ENCODE peak calls at places on chromosome 21, in six cellular contexts. I, X, Y, M, U and G are unnamed samples.

GRCh38 chr21:33266784-33267135 is 593 bp downstream of the IL10RB start:
- DNase-seq in Y (peak; percentile 60), M (no peak), U (no peak), X (no peak), I (no peak), G (peak; percentile 63)

GRCh38 chr21:43938751-43939442 is 73.2 kb upstream of the TRAPPC10 start:
- DNase-seq in X (no peak), Y (peak; percentile 94), I (no peak), U (peak; percentile 68), M (peak; percentile 53), G (peak; percentile 94)

GRCh38 chr21:41770901-41771624 is 4.2 kb upstream of the RIPK4 start:
- DNase-seq in M (no peak), I (no peak), U (no peak), X (no peak), Y (no peak), G (no peak)

GRCh38 chr21:33071878-33072306 is 2.0 kb downstream of the OLIG1 start:
- DNase-seq in X (no peak), U (no peak), Y (no peak), M (no peak), I (no peak), G (no peak)

GRCh38 chr21:42974832-42975820 is 764 bp downstream of the PKNOX1 start:
- DNase-seq in I (peak; percentile 36), X (no peak), M (peak; percentile 56), Y (peak; percentile 73), U (peak; percentile 78), G (peak; percentile 66)

GRCh38 chr21:44462090-44462833 is 7.0 kb downstream of the LRRC3 start:
- DNase-seq in I (no peak), Y (no peak), X (no peak), M (no peak), U (no peak), G (no peak)

GRCh38 chr21:43333301-43334062 is 93.4 kb downstream of the SIK1 start:
- DNase-seq in Y (no peak), M (peak; percentile 48), X (peak; percentile 87), U (peak; percentile 69), I (peak; percentile 49), G (no peak)

GRCh38 chr21:36499578-36500471 is 19.9 kb upstream of the CLDN14 start:
- DNase-seq in Y (no peak), U (no peak), X (peak; percentile 36), I (no peak), M (no peak), G (no peak)

GRCh38 chr21:27043377-27043776 is 76.5 kb upstream of the ADAMTS5 start:
- DNase-seq in X (no peak), Y (no peak), U (no peak), I (no peak), M (no peak), G (no peak)

GRCh38 chr21:45383111-45383614 is 21.8 kb upstream of the COL18A1 start:
- DNase-seq in X (no peak), M (no peak), Y (no peak), I (no peak), U (no peak), G (no peak)

GRCh38 chr21:32603131-32603530 is 9.0 kb downstream of the CFAP298 start:
- DNase-seq in M (no peak), U (no peak), I (no peak), Y (no peak), X (no peak), G (no peak)

GRCh38 chr21:46142581-46143473 is 12.6 kb downstream of the FTCD start:
- DNase-seq in M (no peak), Y (peak; percentile 35), X (no peak), U (no peak), I (no peak), G (peak; percentile 41)

GRCh38 chr21:42413093-42413492 is 9.4 kb downstream of the UBASH3A start:
- DNase-seq in X (no peak), Y (no peak), U (no peak), I (no peak), M (no peak), G (peak; percentile 16)

GRCh38 chr21:34857874-34858273 is 189.1 kb downstream of the CLIC6 start:
- DNase-seq in U (no peak), Y (no peak), M (no peak), I (no peak), X (no peak), G (no peak)

GRCh38 chr21:41877901-41878830 is 978 bp downstream of the PRDM15 start:
- DNase-seq in Y (peak; percentile 51), U (peak; percentile 41), X (peak; percentile 28), I (peak; percentile 6), M (no peak), G (peak; percentile 52)

GRCh38 chr21:45155910-45156309 is 81.5 kb downstream of the ADARB1 start:
- DNase-seq in I (no peak), Y (peak; percentile 16), X (no peak), M (no peak), U (no peak), G (no peak)

GRCh38 chr21:42799516-42799915 is 79.8 kb downstream of the WDR4 start:
- DNase-seq in Y (no peak), M (no peak), U (no peak), I (no peak), X (no peak), G (no peak)

GRCh38 chr21:38476385-38476784 is 21.9 kb downstream of the ERG start:
- DNase-seq in Y (no peak), M (no peak), X (no peak), U (no peak), I (no peak), G (no peak)

GRCh38 chr21:27104749-27105439 is 138.0 kb upstream of the ADAMTS5 start:
- DNase-seq in Y (no peak), U (no peak), M (no peak), I (no peak), X (no peak), G (no peak)

GRCh38 chr21:35436899-35437298 is 387.8 kb upstream of the RUNX1 start:
- DNase-seq in M (no peak), I (no peak), Y (no peak), X (no peak), U (no peak), G (no peak)

GRCh38 chr21:36395353-36396111 is 10.3 kb downstream of the CHAF1B start:
- DNase-seq in M (no peak), U (no peak), X (no peak), I (no peak), Y (no peak), G (no peak)

GRCh38 chr21:31117046-31117916 is 79.0 kb upstream of the KRTAP19-8 start:
- DNase-seq in Y (no peak), X (peak; percentile 8), I (no peak), M (no peak), U (no peak), G (no peak)

GRCh38 chr21:31660134-31660565 is 657 bp downstream of the SOD1 start:
- DNase-seq in M (no peak), Y (peak; percentile 42), U (peak; percentile 19), I (peak; percentile 32), X (peak; percentile 16), G (peak; percentile 60)

GRCh38 chr21:44618504-44618903 is 6.6 kb downstream of the KRTAP10-8 start:
- DNase-seq in X (no peak), Y (no peak), I (no peak), U (no peak), M (no peak), G (no peak)

GRCh38 chr21:34510148-34511142 is 1.6 kb downstream of the KCNE1 start:
- DNase-seq in U (peak; percentile 68), M (peak; percentile 35), I (no peak), Y (peak; percentile 84), X (peak; percentile 46), G (peak; percentile 50)

GRCh38 chr21:33121715-33122475 is 52.0 kb downstream of the OLIG1 start:
- DNase-seq in I (no peak), X (peak; percentile 3), Y (no peak), U (no peak), M (no peak), G (no peak)

GRCh38 chr21:36491191-36491916 is 11.4 kb upstream of the CLDN14 start:
- DNase-seq in X (peak; percentile 64), M (no peak), I (no peak), U (peak; percentile 43), Y (no peak), G (no peak)

GRCh38 chr21:43853851-43854772 is 10.9 kb upstream of the AGPAT3 start:
- DNase-seq in U (no peak), I (no peak), X (no peak), M (no peak), Y (no peak), G (no peak)

GRCh38 chr21:39700318-39700717 is 44.7 kb upstream of the IGSF5 start:
- DNase-seq in Y (no peak), U (no peak), M (no peak), I (no peak), X (no peak), G (no peak)

GRCh38 chr21:33362044-33362555 is 37.3 kb downstream of the IFNAR1 start:
- DNase-seq in Y (peak; percentile 46), U (peak; percentile 50), X (no peak), I (no peak), M (peak; percentile 46), G (peak; percentile 79)

GRCh38 chr21:20570824-20571232 is 427.4 kb upstream of the NCAM2 start:
- DNase-seq in I (no peak), Y (no peak), X (no peak), M (no peak), U (no peak), G (no peak)

GRCh38 chr21:31873275-31873695 is 465 bp downstream of the HUNK start:
- DNase-seq in Y (peak; percentile 26), X (no peak), M (no peak), I (no peak), U (peak; percentile 40), G (peak; percentile 27)